ENCODE peak calls at places on chromosomes 4 and X, in seven cellular contexts. One of them, this sample, is unnamed.

GRCh38 chr4:77586953-77587383 is 18.7 kb upstream of the CXCL13 start:
- DNase-seq in K562: no peak
- DNase-seq in H1: no peak
- DNase-seq in stomach: no peak
- DNase-seq in ovary: no peak
- DNase-seq in A549: no peak
- DNase-seq in SK-N-SH: no peak
- DNase-seq in this sample: peak; percentile 15

GRCh38 chrX:108447303-108447702 is 7.7 kb downstream of the COL4A5 start:
- DNase-seq in H1: no peak
- DNase-seq in K562: no peak
- DNase-seq in ovary: no peak
- DNase-seq in A549: no peak
- DNase-seq in stomach: no peak
- DNase-seq in SK-N-SH: no peak
- DNase-seq in this sample: no peak

GRCh38 chr4:171130126-171130801 is 682.9 kb upstream of the GALNTL6 start:
- DNase-seq in SK-N-SH: no peak
- DNase-seq in K562: no peak
- DNase-seq in A549: no peak
- DNase-seq in stomach: no peak
- DNase-seq in ovary: no peak
- DNase-seq in H1: no peak
- DNase-seq in this sample: no peak

GRCh38 chrX:49282647-49283011 is 13.0 kb downstream of the PPP1R3F start:
- DNase-seq in ovary: peak; percentile 39
- DNase-seq in A549: no peak
- DNase-seq in stomach: peak; percentile 25
- DNase-seq in H1: no peak
- DNase-seq in SK-N-SH: peak; percentile 61
- DNase-seq in K562: peak; percentile 70
- DNase-seq in this sample: no peak

GRCh38 chrX:111095974-111096870 is at the start of gene PAK3:
- DNase-seq in ovary: peak; percentile 70
- DNase-seq in SK-N-SH: peak; percentile 79
- DNase-seq in stomach: peak; percentile 35
- DNase-seq in K562: no peak
- DNase-seq in H1: no peak
- DNase-seq in A549: no peak
- DNase-seq in this sample: peak; percentile 14

GRCh38 chr4:184805462-184806245 is 20.1 kb downstream of the ACSL1 start:
- DNase-seq in ovary: no peak
- DNase-seq in stomach: peak; percentile 82
- DNase-seq in A549: no peak
- DNase-seq in K562: no peak
- DNase-seq in H1: no peak
- DNase-seq in SK-N-SH: peak; percentile 71
- DNase-seq in this sample: peak; percentile 44

GRCh38 chr4:125728568-125728967 is 413.8 kb downstream of the FAT4 start:
- DNase-seq in K562: no peak
- DNase-seq in A549: peak; percentile 15
- DNase-seq in H1: peak; percentile 33
- DNase-seq in SK-N-SH: no peak
- DNase-seq in stomach: no peak
- DNase-seq in ovary: no peak
- DNase-seq in this sample: no peak

GRCh38 chr4:110007217-110007616 is 94.5 kb downstream of the EGF start:
- DNase-seq in SK-N-SH: no peak
- DNase-seq in H1: no peak
- DNase-seq in K562: no peak
- DNase-seq in A549: no peak
- DNase-seq in stomach: no peak
- DNase-seq in ovary: no peak
- DNase-seq in this sample: no peak

GRCh38 chr4:133270021-133270570 is 121.0 kb downstream of the PCDH10 start:
- DNase-seq in SK-N-SH: no peak
- DNase-seq in H1: no peak
- DNase-seq in A549: no peak
- DNase-seq in ovary: no peak
- DNase-seq in K562: no peak
- DNase-seq in stomach: no peak
- DNase-seq in this sample: no peak

GRCh38 chrX:139642241-139642927 is 65.6 kb downstream of the MCF2 start:
- DNase-seq in K562: no peak
- DNase-seq in H1: no peak
- DNase-seq in ovary: no peak
- DNase-seq in A549: no peak
- DNase-seq in SK-N-SH: no peak
- DNase-seq in stomach: no peak
- DNase-seq in this sample: no peak

GRCh38 chrX:50920132-50920531 is 9.6 kb downstream of the BMP15 start:
- DNase-seq in ovary: no peak
- DNase-seq in A549: no peak
- DNase-seq in SK-N-SH: no peak
- DNase-seq in stomach: no peak
- DNase-seq in K562: peak; percentile 6
- DNase-seq in H1: no peak
- DNase-seq in this sample: no peak

GRCh38 chrX:130047416-130047815 is 62.9 kb downstream of the ELF4 start:
- DNase-seq in ovary: no peak
- DNase-seq in stomach: no peak
- DNase-seq in A549: no peak
- DNase-seq in SK-N-SH: no peak
- DNase-seq in K562: no peak
- DNase-seq in H1: no peak
- DNase-seq in this sample: no peak

GRCh38 chr4:14650127-14650526 is 352.2 kb upstream of the CPEB2 start:
- DNase-seq in A549: no peak
- DNase-seq in stomach: no peak
- DNase-seq in K562: no peak
- DNase-seq in SK-N-SH: no peak
- DNase-seq in ovary: no peak
- DNase-seq in H1: no peak
- DNase-seq in this sample: no peak

GRCh38 chrX:7192871-7193270 is 44.9 kb upstream of the PUDP start:
- DNase-seq in ovary: no peak
- DNase-seq in SK-N-SH: no peak
- DNase-seq in stomach: no peak
- DNase-seq in H1: no peak
- DNase-seq in K562: no peak
- DNase-seq in A549: no peak
- DNase-seq in this sample: no peak

GRCh38 chr4:78704981-78705757 is 71.0 kb upstream of the BMP2K start:
- DNase-seq in stomach: no peak
- DNase-seq in ovary: no peak
- DNase-seq in H1: no peak
- DNase-seq in K562: no peak
- DNase-seq in SK-N-SH: no peak
- DNase-seq in A549: no peak
- DNase-seq in this sample: no peak

GRCh38 chr4:55838952-55839351 is 14.5 kb upstream of the EXOC1 start:
- DNase-seq in ovary: no peak
- DNase-seq in K562: no peak
- DNase-seq in A549: no peak
- DNase-seq in H1: no peak
- DNase-seq in stomach: no peak
- DNase-seq in SK-N-SH: no peak
- DNase-seq in this sample: no peak

GRCh38 chr4:1451752-1452122 is 45.5 kb upstream of the NKX1-1 start:
- DNase-seq in A549: no peak
- DNase-seq in H1: no peak
- DNase-seq in ovary: no peak
- DNase-seq in K562: no peak
- DNase-seq in SK-N-SH: peak; percentile 5
- DNase-seq in stomach: peak; percentile 7
- DNase-seq in this sample: no peak

DNA sequence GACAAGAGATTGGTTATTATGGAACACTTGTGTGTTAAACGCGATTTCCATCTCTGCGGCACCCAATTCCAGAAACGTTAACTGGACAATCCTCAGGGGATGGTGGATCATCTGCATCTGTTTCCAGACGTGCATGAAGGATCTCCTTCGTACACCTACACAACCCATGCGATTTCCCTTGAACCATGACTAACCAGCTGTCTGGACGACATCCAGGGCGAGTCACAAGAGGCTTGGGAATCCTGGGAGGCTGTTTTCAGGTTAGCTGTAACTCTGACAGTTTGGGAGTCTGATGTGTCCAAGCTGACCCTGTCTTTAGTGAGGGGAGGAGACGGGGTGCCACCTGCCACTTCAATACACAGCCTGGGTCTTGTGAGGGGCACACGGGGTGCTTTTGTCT is 84.5 kb downstream of the GATB start:
- DNase-seq in stomach: no peak
- DNase-seq in ovary: peak; percentile 31
- DNase-seq in H1: no peak
- DNase-seq in A549: no peak
- DNase-seq in K562: no peak
- DNase-seq in SK-N-SH: no peak
- DNase-seq in this sample: no peak
- H3K4me3 ChIP-seq in stomach: no peak overlapping the region
- H3K4me3 ChIP-seq in ovary: no peak overlapping the region
- H3K4me3 ChIP-seq in H1: no peak overlapping the region
- H3K4me3 ChIP-seq in A549: no peak overlapping the region
- H3K4me3 ChIP-seq in K562: no peak overlapping the region
- H3K4me3 ChIP-seq in SK-N-SH: no peak overlapping the region
- H3K4me3 ChIP-seq in this sample: no peak overlapping the region

GRCh38 chr4:38163216-38164006 is 203.2 kb downstream of the PTTG2 start:
- DNase-seq in K562: no peak
- DNase-seq in stomach: peak; percentile 52
- DNase-seq in ovary: no peak
- DNase-seq in A549: no peak
- DNase-seq in SK-N-SH: no peak
- DNase-seq in H1: no peak
- DNase-seq in this sample: no peak

GRCh38 chr4:38162240-38162784 is 202.1 kb downstream of the PTTG2 start:
- DNase-seq in stomach: peak; percentile 59
- DNase-seq in ovary: peak; percentile 38
- DNase-seq in H1: no peak
- DNase-seq in A549: no peak
- DNase-seq in SK-N-SH: peak; percentile 36
- DNase-seq in K562: no peak
- DNase-seq in this sample: no peak

GRCh38 chr4:38160487-38161207 is 200.4 kb downstream of the PTTG2 start:
- DNase-seq in SK-N-SH: no peak
- DNase-seq in stomach: no peak
- DNase-seq in A549: peak; percentile 60
- DNase-seq in H1: no peak
- DNase-seq in ovary: no peak
- DNase-seq in K562: no peak
- DNase-seq in this sample: peak; percentile 33

GRCh38 chr4:38164346-38164745 is 204.1 kb downstream of the PTTG2 start:
- DNase-seq in H1: no peak
- DNase-seq in stomach: no peak
- DNase-seq in A549: no peak
- DNase-seq in SK-N-SH: no peak
- DNase-seq in K562: no peak
- DNase-seq in ovary: no peak
- DNase-seq in this sample: no peak

GRCh38 chr4:38161208-38162113 is 201.3 kb downstream of the PTTG2 start:
- DNase-seq in ovary: no peak
- DNase-seq in SK-N-SH: no peak
- DNase-seq in stomach: no peak
- DNase-seq in K562: no peak
- DNase-seq in H1: no peak
- DNase-seq in A549: no peak
- DNase-seq in this sample: no peak
- H3K27ac ChIP-seq in ovary: no peak overlapping the region
- H3K27ac ChIP-seq in SK-N-SH: peak overlapping the region; percentile 97
- H3K27ac ChIP-seq in stomach: no peak overlapping the region
- H3K27ac ChIP-seq in K562: no peak overlapping the region
- H3K27ac ChIP-seq in H1: no peak overlapping the region
- H3K27ac ChIP-seq in A549: peak overlapping the region; percentile 90
- H3K27ac ChIP-seq in this sample: peak overlapping the region; percentile 66

GRCh38 chr4:142088906-142089305 is 452.5 kb downstream of the IL15 start:
- DNase-seq in SK-N-SH: no peak
- DNase-seq in H1: no peak
- DNase-seq in A549: no peak
- DNase-seq in K562: no peak
- DNase-seq in ovary: no peak
- DNase-seq in stomach: no peak
- DNase-seq in this sample: no peak

GRCh38 chr4:142091085-142091513 is 454.7 kb downstream of the IL15 start:
- DNase-seq in ovary: no peak
- DNase-seq in SK-N-SH: no peak
- DNase-seq in H1: no peak
- DNase-seq in K562: no peak
- DNase-seq in A549: peak; percentile 16
- DNase-seq in stomach: no peak
- DNase-seq in this sample: no peak

GRCh38 chr4:142092941-142093340 is 456.6 kb downstream of the IL15 start:
- DNase-seq in SK-N-SH: no peak
- DNase-seq in stomach: no peak
- DNase-seq in K562: no peak
- DNase-seq in ovary: no peak
- DNase-seq in H1: no peak
- DNase-seq in A549: no peak
- DNase-seq in this sample: no peak

GRCh38 chr4:142095886-142096605 is 459.7 kb downstream of the IL15 start:
- DNase-seq in SK-N-SH: no peak
- DNase-seq in A549: peak; percentile 49
- DNase-seq in H1: no peak
- DNase-seq in ovary: no peak
- DNase-seq in K562: no peak
- DNase-seq in stomach: no peak
- DNase-seq in this sample: no peak

GRCh38 chr4:142091691-142092182 is 455.4 kb downstream of the IL15 start:
- DNase-seq in stomach: no peak
- DNase-seq in A549: peak; percentile 10
- DNase-seq in H1: no peak
- DNase-seq in K562: no peak
- DNase-seq in ovary: no peak
- DNase-seq in SK-N-SH: no peak
- DNase-seq in this sample: no peak
- TF ChIP-seq EP300 in stomach: no peak
- TF ChIP-seq EP300 in A549: peak; percentile 45
- TF ChIP-seq EP300 in H1: no peak
- TF ChIP-seq EP300 in K562: no peak
- TF ChIP-seq EP300 in ovary: peak; percentile 51
- TF ChIP-seq EP300 in SK-N-SH: peak; percentile 88
- TF ChIP-seq EP300 in this sample: no peak

GRCh38 chr4:41750158-41750623 is 1.7 kb upstream of the PHOX2B start:
- DNase-seq in H1: no peak
- DNase-seq in SK-N-SH: no peak
- DNase-seq in A549: no peak
- DNase-seq in ovary: no peak
- DNase-seq in stomach: no peak
- DNase-seq in K562: no peak
- DNase-seq in this sample: no peak

GRCh38 chr4:41749650-41750049 is 1.1 kb upstream of the PHOX2B start:
- DNase-seq in ovary: no peak
- DNase-seq in H1: no peak
- DNase-seq in stomach: no peak
- DNase-seq in A549: no peak
- DNase-seq in SK-N-SH: no peak
- DNase-seq in K562: no peak
- DNase-seq in this sample: no peak

GRCh38 chr4:41748074-41748787 is at the start of gene PHOX2B:
- DNase-seq in A549: no peak
- DNase-seq in K562: no peak
- DNase-seq in H1: no peak
- DNase-seq in SK-N-SH: peak; percentile 70
- DNase-seq in ovary: no peak
- DNase-seq in stomach: no peak
- DNase-seq in this sample: no peak

GRCh38 chr4:41747230-41748055 is 1.1 kb downstream of the PHOX2B start:
- DNase-seq in K562: no peak
- DNase-seq in ovary: no peak
- DNase-seq in stomach: no peak
- DNase-seq in A549: no peak
- DNase-seq in SK-N-SH: peak; percentile 51
- DNase-seq in H1: no peak
- DNase-seq in this sample: no peak

GRCh38 chr4:41748788-41749445 is 392 bp upstream of the PHOX2B start:
- DNase-seq in SK-N-SH: peak; percentile 79
- DNase-seq in ovary: no peak
- DNase-seq in H1: no peak
- DNase-seq in K562: no peak
- DNase-seq in A549: no peak
- DNase-seq in stomach: no peak
- DNase-seq in this sample: no peak
- H3K4me3 ChIP-seq in SK-N-SH: no peak overlapping the region
- H3K4me3 ChIP-seq in ovary: no peak overlapping the region
- H3K4me3 ChIP-seq in H1: no peak overlapping the region
- H3K4me3 ChIP-seq in K562: no peak overlapping the region
- H3K4me3 ChIP-seq in A549: no peak overlapping the region
- H3K4me3 ChIP-seq in stomach: no peak overlapping the region
- H3K4me3 ChIP-seq in this sample: no peak overlapping the region

This sample was measured in transverse colon.